ENCODE peak calls at places on chromosome 2, in nine cellular contexts. E is Calu3, T is HTR-8/SVneo, M is epithelial cell of esophagus, R is NCI-H1105, F is 8988T, S is GM13977, H is kidney tubule cell, I is NCI-H2171 treated with DMSO at 0.1 percent for 48 hours. Y is an unnamed sample.
A peak's percentile ranks its signal among the peaks of the same experiment; 100 is the strongest.

GRCh38 chr2:233354971-233355574 is 779 bp downstream of the DGKD start:
- DNase-seq in E (peak; percentile 39), T (no peak), M (peak; percentile 28), R (peak; percentile 28), F (peak; percentile 71), S (peak; percentile 38), H (peak; percentile 35), I (peak; percentile 77), Y (peak; percentile 61)

GRCh38 chr2:96103906-96104861 is 12.2 kb downstream of the ADRA2B start:
- DNase-seq in E (no peak), T (no peak), M (no peak), R (no peak), F (no peak), S (no peak), H (peak; percentile 37), I (no peak), Y (no peak)

GRCh38 chr2:237128026-237128703 is 42.5 kb downstream of the COPS8 start:
- DNase-seq in E (peak; percentile 88), T (peak; percentile 89), M (peak; percentile 99), R (no peak), F (peak; percentile 44), S (no peak), H (peak; percentile 94), I (peak; percentile 10), Y (no peak)

GRCh38 chr2:71878626-71879508 is 268.8 kb downstream of the CYP26B1 start:
- DNase-seq in E (no peak), T (no peak), M (no peak), R (no peak), F (no peak), S (no peak), H (no peak), I (no peak), Y (no peak)

GRCh38 chr2:30230479-30230854 is 867 bp upstream of the LBH start:
- DNase-seq in E (no peak), T (peak; percentile 45), M (no peak), R (no peak), F (no peak), S (no peak), H (no peak), I (no peak), Y (no peak)

GRCh38 chr2:29273004-29273703 is 157.9 kb downstream of the CLIP4 start:
- DNase-seq in E (no peak), T (no peak), M (peak; percentile 12), R (no peak), F (no peak), S (no peak), H (no peak), I (no peak), Y (no peak)

GRCh38 chr2:176772816-176773215 is 439.8 kb upstream of the HNRNPA3 start:
- DNase-seq in E (no peak), T (no peak), M (no peak), R (no peak), F (no peak), S (no peak), H (no peak), I (no peak), Y (no peak)

GRCh38 chr2:108145551-108145950 is 94.2 kb upstream of the SULT1C3 start:
- DNase-seq in E (no peak), T (no peak), M (peak; percentile 81), R (no peak), F (no peak), S (no peak), H (peak; percentile 20), I (no peak), Y (no peak)

GRCh38 chr2:30234180-30234971 is 3.0 kb downstream of the LBH start:
- DNase-seq in E (peak; percentile 63), T (peak; percentile 54), M (peak; percentile 94), R (no peak), F (no peak), S (no peak), H (peak; percentile 99), I (no peak), Y (no peak)

GRCh38 chr2:143579456-143579855 is 450.2 kb downstream of the ARHGAP15 start:
- DNase-seq in E (no peak), T (no peak), M (no peak), R (no peak), F (no peak), S (no peak), H (no peak), I (no peak), Y (no peak)

GRCh38 chr2:23506460-23507266 is 121.7 kb downstream of the KLHL29 start:
- DNase-seq in E (no peak), T (no peak), M (no peak), R (no peak), F (no peak), S (no peak), H (no peak), I (no peak), Y (peak; percentile 86)

GRCh38 chr2:5748941-5749731 is 57.0 kb downstream of the SOX11 start:
- DNase-seq in E (no peak), T (no peak), M (no peak), R (no peak), F (no peak), S (no peak), H (peak; percentile 75), I (no peak), Y (no peak)

GRCh38 chr2:29071032-29071975 is 3.0 kb downstream of the PCARE start:
- DNase-seq in E (no peak), T (no peak), M (no peak), R (no peak), F (no peak), S (no peak), H (no peak), I (no peak), Y (no peak)

GRCh38 chr2:66938471-66938967 is 458.6 kb upstream of the ETAA1 start:
- DNase-seq in E (no peak), T (no peak), M (peak; percentile 59), R (no peak), F (no peak), S (no peak), H (no peak), I (no peak), Y (no peak)

GRCh38 chr2:156657809-156658208 is 221.6 kb downstream of the GPD2 start:
- DNase-seq in E (no peak), T (no peak), M (peak; percentile 57), R (no peak), F (no peak), S (no peak), H (no peak), I (no peak), Y (peak; percentile 82)

GRCh38 chr2:172106128-172106961 is 3.6 kb upstream of the DLX2 start:
- DNase-seq in E (peak; percentile 62), T (peak; percentile 67), M (peak; percentile 50), R (peak; percentile 40), F (peak; percentile 70), S (peak; percentile 64), H (peak; percentile 47), I (no peak), Y (peak; percentile 66)

GRCh38 chr2:158702740-158703139 is 92.4 kb upstream of the DAPL1 start:
- DNase-seq in E (no peak), T (no peak), M (no peak), R (no peak), F (no peak), S (no peak), H (no peak), I (no peak), Y (no peak)

GRCh38 chr2:204551464-204551863 is 6.2 kb downstream of the PARD3B start:
- DNase-seq in E (no peak), T (no peak), M (no peak), R (no peak), F (no peak), S (no peak), H (no peak), I (no peak), Y (no peak)

GRCh38 chr2:199460101-199460671 is 2.4 kb upstream of the SATB2 start:
- DNase-seq in E (no peak), T (no peak), M (peak; percentile 38), R (no peak), F (no peak), S (peak; percentile 45), H (peak; percentile 38), I (no peak), Y (peak; percentile 82)

GRCh38 chr2:60678551-60678950 is 77.5 kb upstream of the PAPOLG start:
- DNase-seq in E (no peak), T (no peak), M (no peak), R (no peak), F (no peak), S (no peak), H (no peak), I (no peak), Y (no peak)

GRCh38 chr2:68365087-68365486 is at the start of gene PLEK:
- DNase-seq in E (no peak), T (no peak), M (no peak), R (no peak), F (no peak), S (no peak), H (peak; percentile 30), I (no peak), Y (peak; percentile 98)

GRCh38 chr2:141065042-141065441 is 1065.8 kb downstream of the LRP1B start:
- DNase-seq in E (no peak), T (no peak), M (no peak), R (no peak), F (no peak), S (no peak), H (no peak), I (no peak), Y (no peak)

GRCh38 chr2:117961201-117961600 is 52.7 kb downstream of the CCDC93 start:
- DNase-seq in E (no peak), T (no peak), M (no peak), R (no peak), F (no peak), S (no peak), H (no peak), I (no peak), Y (no peak)

Y was measured in NB4.